ENCODE peak calls at places on chromosome 14, in five cellular contexts. X is Peyer's patch, K is A549, F is transverse colon, B is IMR-90. R is an unnamed sample.

GRCh38 chr14:21498540-21499526 is 12.3 kb downstream of the METTL3 start:
- DNase-seq in K (peak), B (peak), F (no peak), X (no peak), R (no peak)

GRCh38 chr14:93789366-93790130 is 1.3 kb upstream of the PRIMA1 start:
- DNase-seq in B (no peak), X (no peak), F (no peak), K (no peak), R (no peak)

GRCh38 chr14:69696633-69697557 is 70.0 kb upstream of the SRSF5 start:
- DNase-seq in F (no peak), B (no peak), X (no peak), K (no peak), R (no peak)

GRCh38 chr14:51855234-51855633 is 5.2 kb upstream of the GNG2 start:
- DNase-seq in X (no peak), B (peak), F (no peak), K (no peak), R (no peak)

GRCh38 chr14:50047274-50047676 is 69.1 kb downstream of the VCPKMT start:
- DNase-seq in X (peak), K (no peak), B (no peak), F (peak), R (no peak)

GRCh38 chr14:58805057-58805456 is 167.3 kb downstream of the DACT1 start:
- DNase-seq in K (no peak), F (no peak), X (no peak), B (peak), R (no peak)

GRCh38 chr14:28983279-28983678 is 216.7 kb downstream of the FOXG1 start:
- DNase-seq in X (no peak), F (no peak), B (no peak), K (no peak), R (no peak)

GRCh38 chr14:81435578-81436295 is 35.6 kb upstream of the STON2 start:
- DNase-seq in F (peak), K (peak), B (peak), X (peak), R (peak)

GRCh38 chr14:99245541-99246511 is 26.2 kb downstream of the BCL11B start:
- DNase-seq in B (no peak), X (no peak), K (no peak), F (no peak), R (no peak)

GRCh38 chr14:45492876-45493275 is 239.9 kb upstream of the MIS18BP1 start:
- DNase-seq in B (no peak), X (no peak), F (no peak), K (no peak), R (no peak)

GRCh38 chr14:91309756-91310280 is 65.3 kb upstream of the GPR68 start:
- DNase-seq in K (no peak), B (no peak), F (no peak), X (no peak), R (no peak)

GRCh38 chr14:81710232-81710845 is 176.7 kb upstream of the SEL1L start:
- DNase-seq in X (no peak), B (peak), K (peak), F (no peak), R (no peak)

GRCh38 chr14:73743431-73743931 is 29.3 kb upstream of the PNMA1 start:
- DNase-seq in F (peak), X (peak), K (no peak), B (no peak), R (no peak)

GRCh38 chr14:96256420-96256819 is 410 bp downstream of the BDKRB1 start:
- DNase-seq in B (peak), X (no peak), F (no peak), K (no peak), R (no peak)

GRCh38 chr14:69151458-69152180 is 1.3 kb downstream of the DCAF5 start:
- DNase-seq in K (peak), X (peak), F (peak), B (peak), R (peak)

GRCh38 chr14:71114580-71114979 is 207.3 kb downstream of the PCNX1 start:
- DNase-seq in B (no peak), F (no peak), K (no peak), X (no peak), R (no peak)

GRCh38 chr14:51738754-51739153 is 87.0 kb downstream of the FRMD6 start:
- DNase-seq in F (no peak), K (peak), B (no peak), X (no peak), R (no peak)

GRCh38 chr14:53619625-53620324 is 336.9 kb downstream of the BMP4 start:
- DNase-seq in K (no peak), B (peak), F (no peak), X (no peak), R (peak)

GRCh38 chr14:101604935-101605767 is 43.9 kb downstream of the DIO3 start:
- DNase-seq in K (no peak), X (no peak), F (peak), B (no peak), R (no peak)

GRCh38 chr14:67999693-68000384 is 180.3 kb downstream of the RAD51B start:
- DNase-seq in F (no peak), X (no peak), B (peak), K (peak), R (no peak)

GRCh38 chr14:64968651-64969050 is 3.5 kb downstream of the RAB15 start:
- DNase-seq in B (no peak), K (no peak), X (no peak), F (no peak), R (no peak)

GRCh38 chr14:53002576-53002975 is 51.7 kb upstream of the FERMT2 start:
- DNase-seq in B (peak), K (no peak), F (no peak), X (no peak), R (no peak)

GRCh38 chr14:76940057-76940456 is 88.5 kb downstream of the IRF2BPL start:
- DNase-seq in X (no peak), K (no peak), F (no peak), B (no peak), R (no peak)

GRCh38 chr14:101473045-101473729 is 88.1 kb upstream of the DIO3 start:
- DNase-seq in K (no peak), X (peak), F (no peak), B (no peak), R (peak)

GRCh38 chr14:83940253-83940652 is 1589.7 kb upstream of the FLRT2 start:
- DNase-seq in K (no peak), B (no peak), F (no peak), X (no peak), R (no peak)

GRCh38 chr14:99234982-99235491 is 37.0 kb downstream of the BCL11B start:
- DNase-seq in K (no peak), X (no peak), F (no peak), B (no peak), R (no peak)

GRCh38 chr14:73168274-73168673 is 32.0 kb downstream of the PSEN1 start:
- DNase-seq in F (no peak), B (no peak), X (no peak), K (no peak), R (no peak)

GRCh38 chr14:99395904-99396530 is 84.6 kb downstream of the SETD3 start:
- DNase-seq in F (no peak), B (peak), X (no peak), K (peak), R (no peak)

GRCh38 chr14:45068396-45068795 is 15.5 kb upstream of the PRPF39 start:
- DNase-seq in K (no peak), X (no peak), F (no peak), B (no peak), R (no peak)

GRCh38 chr14:106269029-106269428 is 742.6 kb downstream of the TMEM121 start:
- DNase-seq in B (no peak), K (no peak), F (no peak), X (no peak), R (no peak)
- TF ChIP-seq POLR2A in B (no peak), K (no peak), F (no peak), X (no peak), R (no peak)

DNA sequence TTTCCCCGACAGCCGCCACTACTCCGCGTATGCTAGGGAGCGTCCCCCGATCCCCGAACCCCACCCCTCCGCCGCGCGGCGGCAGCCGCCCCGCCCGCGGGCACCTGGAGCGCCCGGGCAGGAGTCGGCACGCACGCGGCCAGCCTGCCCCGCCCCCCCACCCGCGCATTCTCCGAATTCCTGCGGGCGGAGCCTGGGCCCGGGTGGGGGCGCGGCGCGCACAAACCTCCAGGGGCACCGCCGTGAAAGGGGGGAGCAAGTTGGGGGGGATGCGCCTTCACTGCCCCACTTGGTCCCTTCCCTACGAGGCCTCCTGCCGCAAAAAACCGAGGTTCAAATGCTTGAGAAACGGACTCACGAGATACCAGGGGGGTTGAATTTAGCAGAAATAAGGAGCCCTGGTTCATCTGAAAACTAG is 1.7 kb downstream of the AJUBA start:
- DNase-seq in F (peak), K (peak), B (peak), X (no peak), R (peak)
- TF ChIP-seq POLR2A in F (no peak), K (no peak), B (no peak), X (no peak), R (no peak)

DNA sequence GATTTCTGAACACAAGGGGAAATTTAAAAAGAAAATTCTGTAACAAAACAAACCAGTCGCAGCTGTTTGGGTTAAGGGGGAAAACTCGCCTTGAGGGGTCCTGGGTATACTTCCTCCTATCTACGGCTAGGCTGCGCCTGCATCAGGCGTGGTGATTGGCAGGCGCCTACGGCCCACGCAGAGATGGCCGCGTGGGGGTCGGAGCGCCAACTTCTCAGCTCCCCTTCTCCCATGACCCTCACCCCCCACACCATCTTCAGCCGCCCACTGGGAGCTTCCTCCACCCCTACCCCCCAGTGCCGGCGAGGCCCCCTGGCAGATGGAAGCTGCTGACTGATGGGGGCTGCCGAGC is 12.2 kb downstream of the SIX1 start:
- DNase-seq in B (no peak), X (no peak), F (no peak), K (no peak), R (no peak)
- TF ChIP-seq POLR2A in B (no peak), X (no peak), F (no peak), K (no peak), R (no peak)

GRCh38 chr14:34874386-34875030 is 652 bp downstream of the BAZ1A start:
- DNase-seq in B (peak), F (peak), X (peak), K (peak), R (peak)

GRCh38 chr14:34872822-34873590 is 2.2 kb downstream of the BAZ1A start:
- DNase-seq in K (peak), F (peak), B (peak), X (no peak), R (no peak)

GRCh38 chr14:34873591-34874385 is 1.4 kb downstream of the BAZ1A start:
- DNase-seq in X (peak), F (peak), K (peak), B (no peak), R (peak)

GRCh38 chr14:34875031-34875922 is at the start of gene BAZ1A:
- DNase-seq in X (peak), F (peak), K (peak), B (peak), R (peak)
- TF ChIP-seq POLR2A in X (peak), F (peak), K (peak), B (peak), R (peak)

DNA sequence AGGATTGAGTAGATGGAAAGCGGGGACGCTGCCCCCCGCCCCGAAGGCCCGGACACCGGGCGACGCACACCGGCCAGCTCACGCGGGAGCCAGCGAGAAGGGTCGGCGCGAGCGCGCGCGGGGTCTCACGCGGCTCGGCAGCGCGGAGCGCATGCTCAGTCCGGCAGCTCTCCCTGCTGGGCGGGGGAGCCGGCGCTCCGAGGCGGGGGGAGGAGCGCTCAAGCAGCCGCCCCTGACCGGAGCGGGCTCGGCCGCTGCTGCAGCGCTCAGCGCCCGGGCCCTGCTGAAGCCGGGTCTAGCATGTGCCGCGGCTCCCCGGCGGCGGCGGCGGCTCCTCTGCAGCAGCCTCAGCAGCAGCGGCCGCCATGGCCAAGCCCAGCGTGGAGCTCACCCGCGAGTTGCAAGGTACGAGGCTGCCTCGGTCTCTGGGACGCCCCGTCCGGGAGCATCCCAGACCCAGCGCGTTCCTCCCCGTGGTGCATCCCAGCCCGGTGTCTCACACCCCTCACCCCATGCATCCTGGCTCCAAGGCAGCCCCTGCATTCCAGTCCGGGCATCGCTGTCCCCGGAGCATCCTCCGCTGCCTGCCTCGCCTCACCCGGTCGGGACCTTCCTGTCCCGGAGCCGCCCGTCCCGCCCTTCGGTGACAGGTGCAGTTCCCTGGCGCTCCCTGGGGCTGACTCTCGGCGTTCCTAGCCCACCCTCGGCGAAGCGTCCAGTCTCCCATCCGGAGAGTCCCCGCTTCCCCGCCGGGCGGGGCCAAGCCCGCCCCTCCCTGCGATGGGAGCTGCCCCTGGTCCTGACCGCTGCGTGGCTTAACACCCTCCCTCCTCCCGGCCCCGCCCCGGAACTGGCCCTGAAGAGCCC is at the start of gene CARMIL3:
- DNase-seq in B (peak), F (peak), K (peak), X (peak), R (no peak)
- TF ChIP-seq POLR2A in B (no peak), F (no peak), K (peak), X (peak), R (peak)

GRCh38 chr14:20487402-20487742 is 18.0 kb upstream of the RNASE10 start:
- DNase-seq in K (no peak), F (no peak), B (no peak), X (no peak), R (no peak)

GRCh38 chr14:20486700-20487401 is 17.6 kb downstream of the PNP start:
- DNase-seq in F (no peak), K (no peak), X (no peak), B (no peak), R (no peak)

GRCh38 chr14:20489093-20489994 is 16.0 kb upstream of the RNASE10 start:
- DNase-seq in K (no peak), F (no peak), X (no peak), B (peak), R (no peak)

GRCh38 chr14:20482382-20482781 is 13.2 kb downstream of the PNP start:
- DNase-seq in X (no peak), B (no peak), K (no peak), F (no peak), R (no peak)

GRCh38 chr14:20485900-20486299 is 16.7 kb downstream of the PNP start:
- DNase-seq in F (no peak), B (no peak), X (no peak), K (no peak), R (no peak)
- TF ChIP-seq POLR2A in F (no peak), B (no peak), X (no peak), K (no peak), R (no peak)

GRCh38 chr14:75661499-75661814 is 411 bp downstream of the TTLL5 start:
- DNase-seq in K (no peak), F (no peak), B (no peak), X (no peak), R (no peak)
- TF ChIP-seq POLR2A in K (no peak), F (no peak), B (no peak), X (no peak), R (peak)

DNA sequence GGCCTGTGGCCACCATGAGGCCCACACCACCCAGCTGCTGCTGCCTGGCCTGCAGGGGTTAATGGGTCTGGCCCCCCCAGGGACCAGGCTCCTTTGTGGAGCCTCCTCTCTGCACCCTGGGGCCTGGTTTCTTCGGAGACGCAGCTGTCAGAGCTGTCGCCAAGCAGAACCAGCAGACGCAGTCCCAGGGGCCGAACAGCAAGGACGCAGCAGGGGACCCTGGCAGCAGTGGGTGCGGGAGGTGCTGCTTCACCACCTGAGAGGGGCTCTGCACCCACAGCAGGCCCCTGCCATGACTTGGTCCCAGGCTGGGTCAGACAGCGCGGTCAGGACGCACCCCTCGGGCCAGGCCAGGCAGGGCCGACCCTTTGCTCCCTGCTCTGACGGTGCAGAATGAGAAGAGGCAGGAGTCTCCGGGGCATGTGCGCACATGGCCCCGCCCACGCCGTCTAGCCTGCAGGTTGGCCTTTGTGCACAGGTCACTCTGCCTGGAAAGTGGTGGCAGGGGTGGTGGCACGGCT is 30.5 kb downstream of the JAG2 start:
- DNase-seq in K (no peak), F (no peak), B (no peak), X (no peak), R (no peak)
- TF ChIP-seq POLR2A in K (no peak), F (no peak), B (no peak), X (no peak), R (no peak)

GRCh38 chr14:104865631-104866441 is 768 bp downstream of the CEP170B start:
- DNase-seq in K (peak), B (peak), F (peak), X (peak), R (peak)
- TF ChIP-seq POLR2A in K (peak), B (peak), F (peak), X (peak), R (no peak)

GRCh38 chr14:103948442-103948841 is 6.1 kb upstream of the RD3L start:
- DNase-seq in K (no peak), X (no peak), B (no peak), F (no peak), R (no peak)

GRCh38 chr14:103941462-103941861 is 867 bp downstream of the RD3L start:
- DNase-seq in K (no peak), X (no peak), F (no peak), B (no peak), R (no peak)

GRCh38 chr14:103941973-103942736 is at the start of gene RD3L:
- DNase-seq in X (no peak), B (no peak), F (no peak), K (no peak), R (no peak)

GRCh38 chr14:103946975-103947374 is 4.6 kb upstream of the RD3L start:
- DNase-seq in F (no peak), X (no peak), K (no peak), B (no peak), R (no peak)

DNA sequence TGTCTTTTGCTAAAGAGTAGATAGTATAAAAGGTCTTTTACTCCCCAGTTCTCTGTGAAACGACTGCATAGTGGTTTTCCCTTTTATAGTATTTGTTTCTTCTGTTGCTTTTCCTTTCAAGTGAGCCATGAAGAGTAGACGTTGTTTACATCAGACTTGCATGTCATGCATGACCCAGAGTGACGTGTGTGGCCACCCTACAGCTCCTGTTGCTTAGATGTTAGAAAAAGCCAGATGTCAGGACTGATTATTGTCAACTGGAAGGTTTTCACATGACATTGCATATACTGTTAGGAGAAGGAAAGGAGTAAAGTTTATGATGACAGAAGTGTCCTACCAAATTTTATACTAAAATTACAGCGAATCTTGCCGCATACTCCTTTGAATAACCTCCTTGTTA is 1.3 kb upstream of the RD3L start:
- DNase-seq in K (no peak), F (no peak), B (peak), X (no peak), R (no peak)
- TF ChIP-seq POLR2A in K (no peak), F (no peak), B (no peak), X (no peak), R (no peak)